ENCODE peak calls at places on chromosome 11, in four cellular contexts. X is left ventricle myocardium inferior, M is breast epithelium, Q is tibial artery. W is an unnamed sample. For H3K4me1, the result is how much of the 10 kb centered on the place peaks cover.

GRCh38 chr11:115384236-115384635 is 120.0 kb downstream of the CADM1 start:
- DNase-seq in X (no peak), M (no peak), Q (no peak), W (no peak)

GRCh38 chr11:118956094-118956846 is at the start of gene UPK2:
- DNase-seq in X (peak), M (peak), Q (peak), W (peak)

GRCh38 chr11:132318421-132319157 is 948.2 kb downstream of the NTM start:
- DNase-seq in X (no peak), Q (no peak), M (no peak), W (no peak)

GRCh38 chr11:70573701-70574151 is 175.4 kb downstream of the CTTN start:
- DNase-seq in X (no peak), M (no peak), Q (peak), W (no peak)

GRCh38 chr11:58999291-58999680 is 60.0 kb downstream of the GLYATL1 start:
- DNase-seq in M (no peak), Q (no peak), X (no peak), W (no peak)

GRCh38 chr11:329886-330253 is 9.2 kb upstream of the IFITM3 start:
- DNase-seq in M (no peak), X (no peak), Q (peak), W (no peak)

GRCh38 chr11:102489469-102490145 is 37.0 kb upstream of the TMEM123 start:
- DNase-seq in X (no peak), M (no peak), Q (no peak), W (no peak)

GRCh38 chr11:22459053-22459452 is 120.9 kb downstream of the SLC17A6 start:
- DNase-seq in M (no peak), Q (no peak), X (no peak), W (no peak)

GRCh38 chr11:94134651-94135512 is 6.2 kb downstream of the PANX1 start:
- DNase-seq in M (no peak), Q (peak), X (peak), W (peak)

GRCh38 chr11:14288189-14288935 is 70.6 kb downstream of the RRAS2 start:
- DNase-seq in X (no peak), M (no peak), Q (no peak), W (no peak)

GRCh38 chr11:17439316-17439782 is 37.3 kb downstream of the ABCC8 start:
- DNase-seq in M (no peak), X (no peak), Q (no peak), W (no peak)

GRCh38 chr11:46277623-46278386 is at the start of gene CREB3L1:
- DNase-seq in X (peak), M (no peak), Q (no peak), W (peak)

GRCh38 chr11:16741473-16741872 is 3.0 kb downstream of the C11orf58 start:
- DNase-seq in M (no peak), Q (no peak), X (no peak), W (no peak)

GRCh38 chr11:850777-851762 is 8.4 kb downstream of the TSPAN4 start:
- DNase-seq in Q (no peak), X (no peak), M (no peak), W (no peak)

GRCh38 chr11:108970221-108970991 is 305.5 kb downstream of the DDX10 start:
- DNase-seq in X (no peak), M (no peak), Q (no peak), W (no peak)

GRCh38 chr11:2302280-2302843 is 549 bp downstream of the TSPAN32 start:
- DNase-seq in X (no peak), M (peak), Q (no peak), W (no peak)

GRCh38 chr11:16026849-16027248 is 329.5 kb downstream of the SOX6 start:
- DNase-seq in X (no peak), M (no peak), Q (no peak), W (no peak)

GRCh38 chr11:31805629-31806185 is 5.4 kb downstream of the PAX6 start:
- DNase-seq in Q (no peak), M (no peak), X (no peak), W (no peak)

GRCh38 chr11:84720706-84721402 is 906.3 kb downstream of the DLG2 start:
- DNase-seq in Q (no peak), X (peak), M (no peak), W (no peak)

GRCh38 chr11:9214765-9215164 is 50.4 kb downstream of the DENND5A start:
- DNase-seq in X (no peak), M (no peak), Q (no peak), W (no peak)

GRCh38 chr11:17629113-17629512 is 82.1 kb downstream of the OTOG start:
- DNase-seq in Q (no peak), M (no peak), X (no peak), W (no peak)

GRCh38 chr11:38835986-38836385 is 2237.9 kb upstream of the RAG2 start:
- DNase-seq in X (no peak), M (no peak), Q (no peak), W (no peak)

GRCh38 chr11:47220401-47220821 is 5.6 kb downstream of the DDB2 start:
- DNase-seq in Q (no peak), M (no peak), X (no peak), W (no peak)

GRCh38 chr11:74011360-74012071 is 2.6 kb upstream of the UCP3 start:
- DNase-seq in X (no peak), M (no peak), Q (no peak), W (no peak)

GRCh38 chr11:33712436-33712835 is 11.8 kb upstream of the C11orf91 start:
- DNase-seq in M (no peak), X (no peak), Q (no peak), W (no peak)

GRCh38 chr11:125952973-125953372 is 7.1 kb downstream of the VSIG10L2 start:
- DNase-seq in X (peak), Q (no peak), M (no peak), W (peak)

GRCh38 chr11:117271208-117271607 is 19.9 kb upstream of the BACE1-AS start:
- DNase-seq in X (no peak), M (no peak), Q (no peak), W (no peak)
- H3K4me1 ChIP-seq in X (under half), M (under half), Q (under half), W (under half)

DNA sequence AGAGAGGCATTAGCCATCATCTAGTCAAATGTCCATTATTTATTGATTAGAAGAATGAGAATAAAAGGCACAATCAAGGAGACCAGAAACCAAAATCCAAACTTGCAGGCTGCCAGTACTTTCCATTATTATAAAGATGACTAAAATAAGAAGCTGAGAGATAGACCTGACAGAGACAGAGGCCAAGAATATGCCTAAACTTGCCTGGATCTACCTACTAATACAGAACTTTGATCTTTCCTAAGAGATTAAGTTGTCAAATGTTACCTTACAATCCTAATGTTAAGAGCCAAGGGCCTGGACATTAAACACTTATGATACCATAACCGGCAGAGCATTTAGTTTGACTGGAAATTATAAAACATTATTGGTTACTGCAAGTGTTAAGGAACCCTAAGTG is 6.2 kb downstream of the LGR4 start:
- DNase-seq in X (no peak), Q (no peak), M (no peak), W (no peak)
- H3K4me1 ChIP-seq in X (half or more), Q (half or more), M (under half), W (under half)

DNA sequence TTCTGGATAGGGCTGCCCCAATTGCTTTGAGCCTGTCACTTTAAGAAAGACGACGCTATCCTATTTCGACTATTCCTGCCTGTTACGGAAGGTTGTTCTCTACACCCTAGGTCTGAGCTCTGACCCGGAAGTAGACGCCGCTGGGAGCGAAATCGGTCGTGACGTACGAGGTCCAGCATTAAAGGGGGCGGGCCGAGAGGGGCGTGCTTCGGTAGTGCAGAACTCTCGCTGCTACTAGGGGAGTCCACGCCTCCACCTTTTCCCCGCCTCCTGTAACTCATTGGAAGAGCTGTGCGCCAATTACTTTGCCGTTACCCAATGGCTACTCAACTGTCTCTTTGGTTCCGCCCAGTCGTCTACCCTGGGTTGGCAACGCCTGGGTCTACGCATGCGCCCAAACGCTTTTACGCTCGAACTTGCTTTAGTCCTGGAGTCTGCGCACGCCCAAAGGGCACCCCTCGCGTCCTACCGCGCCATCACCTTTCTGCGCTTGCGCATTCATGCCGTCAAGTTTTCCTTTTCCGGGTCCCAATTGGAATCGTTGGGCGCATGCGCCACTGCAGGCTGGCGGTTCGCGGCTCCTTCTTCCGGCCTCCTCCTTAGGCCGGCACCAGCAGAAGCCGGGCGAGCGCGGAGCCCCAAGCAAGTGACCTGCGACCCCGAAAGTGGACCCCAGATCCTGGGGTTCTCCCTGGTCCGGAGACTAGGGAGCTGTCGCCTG is at the start of gene PCNX3:
- DNase-seq in Q (peak), X (peak), M (peak), W (peak)
- H3K4me1 ChIP-seq in Q (half or more), X (half or more), M (under half), W (under half)

DNA sequence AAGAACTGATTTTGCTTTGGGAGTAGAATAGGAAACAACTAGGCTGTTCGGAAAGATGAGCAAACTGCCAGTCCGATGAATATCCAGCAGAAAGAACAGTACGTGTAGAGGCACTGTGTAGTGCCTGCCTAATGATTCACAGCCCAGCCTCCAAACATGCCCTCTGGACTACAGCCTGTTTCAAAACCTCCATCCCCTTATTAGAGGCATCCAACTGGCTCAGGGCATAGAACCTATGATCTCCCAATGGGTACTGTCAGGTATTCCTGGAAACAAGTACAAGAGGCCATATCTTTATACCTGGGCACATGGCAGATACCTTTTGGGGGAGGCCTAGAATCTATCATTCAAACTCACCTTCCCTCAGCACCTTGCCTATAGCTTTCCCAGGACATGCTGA is 4.9 kb downstream of the RRP8 start:
- DNase-seq in M (no peak), X (no peak), Q (no peak), W (no peak)
- H3K4me1 ChIP-seq in M (under half), X (half or more), Q (half or more), W (under half)